ENCODE peak calls at places on chromosomes 4 and X, in eight cellular contexts. W is fibroblast of lung; O is stomach; F is B cell; I is GM23338; G is activated gamma-delta T cell; X is NCI-H2081; R is activated T-helper 1 cell treated with anti-CD3 and anti-CD28 coated beads, Interleukin-2, amount 50 U/mL, for 16 hours. B is an unnamed sample.
A peak's percentile ranks its signal among the peaks of the same experiment; 100 is the strongest.

GRCh38 chr4:34323549-34324325 is 1920.6 kb downstream of the ARAP2 start:
- DNase-seq in W (no peak), R (no peak), O (no peak), I (peak; percentile 5), G (no peak), F (no peak), X (no peak), B (peak; percentile 51)

GRCh38 chr4:85398276-85398675 is 76.7 kb upstream of the ARHGAP24 start:
- DNase-seq in X (no peak), G (no peak), I (no peak), W (peak; percentile 67), O (no peak), R (no peak), F (no peak), B (peak; percentile 73)

GRCh38 chr4:17939061-17939460 is 82.5 kb downstream of the LCORL start:
- DNase-seq in R (no peak), W (no peak), G (no peak), O (no peak), F (no peak), X (no peak), I (no peak), B (no peak)

GRCh38 chrX:153973127-153974002 is 811 bp downstream of the TMEM187 start:
- DNase-seq in X (no peak), G (no peak), O (no peak), W (no peak), R (no peak), F (no peak), I (no peak), B (no peak)

GRCh38 chrX:125577479-125577878 is 257.8 kb downstream of the TEX13C start:
- DNase-seq in W (no peak), X (no peak), R (no peak), I (no peak), F (no peak), O (no peak), G (no peak), B (no peak)

GRCh38 chr4:139050436-139050835 is 34.9 kb downstream of the NOCT start:
- DNase-seq in R (no peak), O (no peak), I (no peak), G (no peak), X (no peak), F (no peak), W (peak; percentile 62), B (peak; percentile 42)

GRCh38 chr4:173370130-173370476 is 651 bp upstream of the SAP30 start:
- DNase-seq in R (peak; percentile 46), O (no peak), X (no peak), F (peak; percentile 74), I (no peak), W (no peak), G (peak; percentile 18), B (no peak)

GRCh38 chr4:87118826-87119225 is 101.6 kb downstream of the KLHL8 start:
- DNase-seq in W (peak; percentile 89), X (no peak), F (no peak), O (no peak), R (no peak), G (no peak), I (peak; percentile 44), B (peak; percentile 53)

GRCh38 chrX:2547746-2548145 is 47.0 kb upstream of the DHRSX start:
- DNase-seq in I (no peak), X (no peak), R (no peak), G (no peak), W (no peak), O (no peak), F (no peak), B (no peak)

GRCh38 chr4:184250795-184251679 is 33.4 kb upstream of the ENPP6 start:
- DNase-seq in G (no peak), O (no peak), I (peak; percentile 92), W (peak; percentile 43), X (peak; percentile 35), F (peak; percentile 60), R (no peak), B (peak; percentile 70)

B was measured in fibroblast of pulmonary artery.